ENCODE peak calls at places on chromosomes 6 and 20, in four cellular contexts. M is astrocyte, T is upper lobe of right lung, I is mammary epithelial cell. W is an unnamed sample. For H3K27me3, the result is how much of the 10 kb centered on the place peaks cover.

GRCh38 chr20:4985658-4986057 is 15.7 kb downstream of the SLC23A2 start:
- DNase-seq in I (no peak), M (no peak), T (no peak), W (no peak)

GRCh38 chr20:48970681-48971370 is 49.3 kb downstream of the ARFGEF2 start:
- DNase-seq in T (no peak), I (no peak), M (no peak), W (no peak)

GRCh38 chr20:59082077-59082740 is 39.6 kb upstream of the PRELID3B start:
- DNase-seq in T (no peak), I (peak), M (peak), W (no peak)

GRCh38 chr20:48595495-48596475 is 232.0 kb downstream of the PREX1 start:
- DNase-seq in I (no peak), M (no peak), T (no peak), W (peak)

GRCh38 chr6:137759624-137760023 is 107.4 kb upstream of the TNFAIP3 start:
- DNase-seq in M (no peak), I (no peak), T (no peak), W (no peak)

GRCh38 chr6:118283759-118284158 is 264.3 kb upstream of the PLN start:
- DNase-seq in M (peak), T (no peak), I (peak), W (no peak)

GRCh38 chr20:44715495-44716308 is 533 bp downstream of the CCN5 start:
- DNase-seq in T (no peak), M (no peak), I (no peak), W (peak)

GRCh38 chr20:57390604-57391438 is at the start of gene RBM38:
- DNase-seq in T (peak), I (peak), M (no peak), W (peak)

GRCh38 chr6:126422912-126423311 is 83.0 kb downstream of the CENPW start:
- DNase-seq in I (no peak), M (no peak), T (no peak), W (no peak)

GRCh38 chr20:1941226-1941625 is 46.0 kb downstream of the SIRPA start:
- DNase-seq in I (peak), M (peak), T (no peak), W (peak)

GRCh38 chr6:53956804-53957203 is 154.4 kb upstream of the MLIP start:
- DNase-seq in I (no peak), M (no peak), T (no peak), W (no peak)

GRCh38 chr6:9248125-9248524 is 812.8 kb upstream of the SLC35B3 start:
- DNase-seq in I (peak), T (no peak), M (no peak), W (no peak)

GRCh38 chr6:12865782-12866181 is 149.2 kb downstream of the PHACTR1 start:
- DNase-seq in M (no peak), T (no peak), I (no peak), W (no peak)

GRCh38 chr6:12865117-12865516 is 148.6 kb downstream of the PHACTR1 start:
- DNase-seq in M (no peak), I (no peak), T (no peak), W (no peak)

GRCh38 chr6:12861603-12862002 is 145.0 kb downstream of the PHACTR1 start:
- DNase-seq in T (no peak), M (no peak), I (no peak), W (no peak)

GRCh38 chr6:12870033-12870432 is 153.5 kb downstream of the PHACTR1 start:
- DNase-seq in T (no peak), M (no peak), I (no peak), W (no peak)

DNA sequence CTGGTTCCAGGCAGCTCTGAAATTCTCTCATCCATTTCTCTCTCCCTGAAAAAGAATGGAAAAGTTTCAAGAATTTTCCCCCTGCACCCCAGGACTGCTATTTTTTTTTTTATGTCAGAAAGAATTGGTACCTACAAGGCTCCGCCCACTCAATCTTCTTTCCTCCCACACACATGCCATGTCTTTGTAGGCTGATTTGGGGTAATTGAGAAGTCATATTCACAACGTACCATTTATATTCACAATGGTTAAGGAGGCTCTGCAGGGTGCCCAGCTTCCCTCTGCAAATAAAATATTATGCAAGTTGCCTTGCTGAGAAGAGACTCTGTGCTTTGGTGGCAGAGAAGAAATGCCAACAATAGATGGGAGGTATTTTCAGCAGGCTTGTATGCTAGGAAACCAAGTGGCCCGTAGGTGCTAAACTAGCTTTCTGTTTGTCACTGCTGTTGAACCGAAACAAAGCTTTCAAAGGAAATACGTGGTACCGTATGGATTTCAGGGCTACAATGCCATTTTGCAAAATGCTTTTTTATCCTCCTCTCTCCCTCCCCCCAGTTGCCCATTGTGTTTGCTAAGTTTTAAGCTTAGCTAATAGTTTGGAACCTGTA is 150.0 kb downstream of the PHACTR1 start:
- DNase-seq in I (no peak), T (no peak), M (no peak), W (no peak)
- H3K27me3 ChIP-seq in I (under half), T (under half), M (under half), W (under half)

GRCh38 chr6:89637960-89638319 is 607 bp downstream of the LYRM2 start:
- DNase-seq in T (peak), M (no peak), I (no peak), W (no peak)
- H3K4me3 ChIP-seq in T (peak), M (peak), I (peak), W (peak)

GRCh38 chr6:122428781-122429180 is 29.3 kb downstream of the HSF2 start:
- DNase-seq in I (no peak), T (no peak), M (no peak), W (no peak)
- H3K27me3 ChIP-seq in I (under half), T (under half), M (under half), W (under half)

DNA sequence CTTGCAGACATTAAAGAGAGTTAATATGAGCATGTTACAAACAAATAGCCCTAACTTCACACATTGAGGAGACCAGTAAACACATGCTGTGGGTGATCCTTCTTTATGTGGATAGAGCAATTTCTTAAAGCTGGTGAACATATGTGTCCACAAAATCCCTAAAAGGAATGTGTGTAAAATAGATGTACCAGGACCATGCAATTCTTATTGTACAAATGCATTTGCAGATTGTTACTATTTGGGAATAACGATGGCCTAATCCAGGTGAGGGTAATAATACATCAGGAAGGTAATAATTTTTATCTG is 228.9 kb downstream of the ALDH8A1 start:
- DNase-seq in T (no peak), I (no peak), M (no peak), W (no peak)
- H3K4me3 ChIP-seq in T (no peak), I (no peak), M (no peak), W (no peak)

GRCh38 chr6:143535189-143535614 is 23.7 kb upstream of the FUCA2 start:
- DNase-seq in M (no peak), I (no peak), T (no peak), W (no peak)
- H3K27me3 ChIP-seq in M (under half), I (under half), T (under half), W (under half)

GRCh38 chr20:34362502-34363061 is 491 bp upstream of the ITCH start:
- DNase-seq in I (no peak), M (no peak), T (no peak), W (peak)
- H3K4me3 ChIP-seq in I (peak), M (peak), T (peak), W (peak)

GRCh38 chr20:12207875-12208274 is 290.2 kb downstream of the BTBD3 start:
- DNase-seq in I (peak), M (peak), T (no peak), W (no peak)
- H3K27me3 ChIP-seq in I (under half), M (under half), T (under half), W (under half)

DNA sequence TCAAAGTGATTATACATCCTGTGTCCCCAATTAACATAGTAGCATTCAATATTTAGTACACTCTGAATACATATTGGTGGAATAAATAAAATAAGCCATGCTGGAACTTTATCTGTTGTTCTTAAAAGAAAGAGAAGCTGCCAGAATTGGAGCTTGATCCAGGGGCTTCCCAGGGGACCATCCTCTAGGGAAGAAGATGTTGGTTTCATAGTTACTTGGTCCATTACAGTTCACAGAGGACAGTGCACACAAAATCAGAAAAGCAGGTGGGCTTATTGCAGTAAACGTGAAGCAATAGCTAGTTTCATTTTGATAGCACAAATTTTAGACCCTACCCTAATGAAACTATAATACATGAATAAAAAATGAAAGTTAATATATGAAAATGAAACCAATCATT is 227.2 kb upstream of the MARCKS start:
- DNase-seq in T (no peak), M (no peak), I (no peak), W (no peak)
- H3K4me3 ChIP-seq in T (no peak), M (no peak), I (no peak), W (no peak)

DNA sequence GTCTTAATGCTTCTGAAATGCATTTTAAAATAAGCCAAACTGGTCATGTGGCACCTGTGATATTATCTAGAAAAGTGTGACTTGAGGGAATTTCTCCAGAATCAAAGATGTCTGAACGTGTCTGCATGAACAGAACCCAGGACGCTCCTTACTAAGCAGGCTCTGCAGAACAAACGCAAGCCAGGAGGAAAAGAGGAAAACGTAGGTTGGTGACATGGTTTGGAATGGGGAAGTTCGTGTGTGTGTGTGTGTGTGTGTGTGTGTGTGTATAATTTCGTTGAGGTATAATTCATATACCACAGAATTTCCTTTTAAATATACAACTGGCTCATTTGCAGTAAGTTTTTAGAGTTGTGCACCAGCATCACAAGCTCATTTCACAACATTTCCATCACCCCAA is 200.5 kb upstream of the FOXQ1 start:
- DNase-seq in M (no peak), T (no peak), I (no peak), W (no peak)
- H3K27me3 ChIP-seq in M (under half), T (under half), I (under half), W (under half)

W was measured in RWPE2.